ENCODE peak calls at places on chromosome 10, in four cellular contexts. One of them, this sample, is unnamed. For H3K4me1, the result is how much of the 10 kb centered on the place peaks cover.

GRCh38 chr10:101585841-101586240 is 2.2 kb downstream of the POLL start:
- DNase-seq in mesenchymal stem cell: no peak
- DNase-seq in tibial artery: no peak
- DNase-seq in ovary: no peak
- DNase-seq in this sample: no peak

GRCh38 chr10:123913688-123914268 is 22.2 kb upstream of the CPXM2 start:
- DNase-seq in tibial artery: peak
- DNase-seq in mesenchymal stem cell: no peak
- DNase-seq in ovary: no peak
- DNase-seq in this sample: no peak

GRCh38 chr10:26259341-26259740 is 42.8 kb downstream of the GAD2 start:
- DNase-seq in ovary: no peak
- DNase-seq in tibial artery: no peak
- DNase-seq in mesenchymal stem cell: no peak
- DNase-seq in this sample: no peak

GRCh38 chr10:67072654-67073053 is 146.8 kb downstream of the LRRTM3 start:
- DNase-seq in tibial artery: no peak
- DNase-seq in mesenchymal stem cell: no peak
- DNase-seq in ovary: no peak
- DNase-seq in this sample: no peak

GRCh38 chr10:58662314-58662713 is 149.6 kb downstream of the BICC1 start:
- DNase-seq in mesenchymal stem cell: peak
- DNase-seq in ovary: no peak
- DNase-seq in tibial artery: no peak
- DNase-seq in this sample: no peak

GRCh38 chr10:13231190-13231589 is 3.0 kb downstream of the UCMA start:
- DNase-seq in ovary: no peak
- DNase-seq in mesenchymal stem cell: no peak
- DNase-seq in tibial artery: no peak
- DNase-seq in this sample: no peak

GRCh38 chr10:96747734-96748550 is 27.6 kb upstream of the PIK3AP1 start:
- DNase-seq in tibial artery: no peak
- DNase-seq in mesenchymal stem cell: no peak
- DNase-seq in ovary: no peak
- DNase-seq in this sample: no peak

GRCh38 chr10:86340176-86340990 is 26.2 kb downstream of the GRID1 start:
- DNase-seq in tibial artery: peak
- DNase-seq in ovary: no peak
- DNase-seq in mesenchymal stem cell: no peak
- DNase-seq in this sample: peak

GRCh38 chr10:35961501-35961900 is 319.4 kb upstream of the FZD8 start:
- DNase-seq in mesenchymal stem cell: peak
- DNase-seq in tibial artery: no peak
- DNase-seq in ovary: no peak
- DNase-seq in this sample: no peak

GRCh38 chr10:57689898-57690297 is 577.8 kb downstream of the IPMK start:
- DNase-seq in mesenchymal stem cell: no peak
- DNase-seq in ovary: no peak
- DNase-seq in tibial artery: no peak
- DNase-seq in this sample: no peak

GRCh38 chr10:48568131-48568530 is 36.7 kb downstream of the ARHGAP22 start:
- DNase-seq in mesenchymal stem cell: no peak
- DNase-seq in ovary: no peak
- DNase-seq in tibial artery: no peak
- DNase-seq in this sample: no peak

GRCh38 chr10:117222552-117223412 is 18.1 kb upstream of the SLC18A2 start:
- DNase-seq in ovary: no peak
- DNase-seq in mesenchymal stem cell: no peak
- DNase-seq in tibial artery: no peak
- DNase-seq in this sample: no peak

GRCh38 chr10:124379609-124380193 is 39.0 kb downstream of the OAT start:
- DNase-seq in mesenchymal stem cell: no peak
- DNase-seq in ovary: no peak
- DNase-seq in tibial artery: peak
- DNase-seq in this sample: no peak

GRCh38 chr10:83881647-83882046 is 257.7 kb upstream of the GHITM start:
- DNase-seq in mesenchymal stem cell: no peak
- DNase-seq in ovary: no peak
- DNase-seq in tibial artery: no peak
- DNase-seq in this sample: no peak

GRCh38 chr10:68208424-68209042 is 23.4 kb downstream of the ATOH7 start:
- DNase-seq in ovary: peak
- DNase-seq in tibial artery: no peak
- DNase-seq in mesenchymal stem cell: peak
- DNase-seq in this sample: peak

GRCh38 chr10:21304198-21304597 is 221.3 kb downstream of the SKIDA1 start:
- DNase-seq in mesenchymal stem cell: no peak
- DNase-seq in tibial artery: no peak
- DNase-seq in ovary: no peak
- DNase-seq in this sample: no peak

GRCh38 chr10:116718058-116718457 is 24.3 kb downstream of the HSPA12A start:
- DNase-seq in mesenchymal stem cell: no peak
- DNase-seq in ovary: no peak
- DNase-seq in tibial artery: peak
- DNase-seq in this sample: no peak

GRCh38 chr10:25297466-25297865 is 122.7 kb downstream of the GPR158 start:
- DNase-seq in ovary: no peak
- DNase-seq in tibial artery: no peak
- DNase-seq in mesenchymal stem cell: no peak
- DNase-seq in this sample: no peak

GRCh38 chr10:74150151-74151056 is at the start of gene AP3M1:
- DNase-seq in ovary: peak
- DNase-seq in mesenchymal stem cell: no peak
- DNase-seq in tibial artery: peak
- DNase-seq in this sample: peak

GRCh38 chr10:96287392-96288105 is 16.2 kb upstream of the BLNK start:
- DNase-seq in tibial artery: no peak
- DNase-seq in ovary: no peak
- DNase-seq in mesenchymal stem cell: no peak
- DNase-seq in this sample: peak

GRCh38 chr10:131142446-131143380 is 168.8 kb downstream of the TCERG1L start:
- DNase-seq in tibial artery: no peak
- DNase-seq in ovary: no peak
- DNase-seq in mesenchymal stem cell: no peak
- DNase-seq in this sample: no peak

GRCh38 chr10:103374263-103374662 is 6.5 kb downstream of the TAF5 start:
- DNase-seq in ovary: no peak
- DNase-seq in mesenchymal stem cell: no peak
- DNase-seq in tibial artery: no peak
- DNase-seq in this sample: no peak

GRCh38 chr10:10798021-10798420 is 219.7 kb upstream of the CELF2 start:
- DNase-seq in tibial artery: no peak
- DNase-seq in mesenchymal stem cell: no peak
- DNase-seq in ovary: peak
- DNase-seq in this sample: no peak

GRCh38 chr10:26391701-26392695 is 46.1 kb upstream of the APBB1IP start:
- DNase-seq in ovary: no peak
- DNase-seq in mesenchymal stem cell: no peak
- DNase-seq in tibial artery: no peak
- DNase-seq in this sample: peak

GRCh38 chr10:124989526-124989925 is 47.6 kb downstream of the ZRANB1 start:
- DNase-seq in ovary: no peak
- DNase-seq in mesenchymal stem cell: no peak
- DNase-seq in tibial artery: no peak
- DNase-seq in this sample: no peak

GRCh38 chr10:110643670-110644597 is at the start of gene RBM20:
- DNase-seq in ovary: no peak
- DNase-seq in tibial artery: peak
- DNase-seq in mesenchymal stem cell: peak
- DNase-seq in this sample: peak
- H3K27ac ChIP-seq in ovary: no peak
- H3K27ac ChIP-seq in tibial artery: peak
- H3K27ac ChIP-seq in mesenchymal stem cell: no peak
- H3K27ac ChIP-seq in this sample: no peak

GRCh38 chr10:110490640-110491039 is 7.1 kb upstream of the DUSP5 start:
- DNase-seq in ovary: no peak
- DNase-seq in tibial artery: no peak
- DNase-seq in mesenchymal stem cell: no peak
- DNase-seq in this sample: no peak

GRCh38 chr10:110492069-110492782 is 5.5 kb upstream of the DUSP5 start:
- DNase-seq in tibial artery: no peak
- DNase-seq in ovary: no peak
- DNase-seq in mesenchymal stem cell: no peak
- DNase-seq in this sample: no peak

GRCh38 chr10:110488944-110489343 is 8.8 kb upstream of the DUSP5 start:
- DNase-seq in ovary: no peak
- DNase-seq in mesenchymal stem cell: no peak
- DNase-seq in tibial artery: no peak
- DNase-seq in this sample: no peak

GRCh38 chr10:110493832-110494426 is 3.8 kb upstream of the DUSP5 start:
- DNase-seq in mesenchymal stem cell: no peak
- DNase-seq in ovary: no peak
- DNase-seq in tibial artery: no peak
- DNase-seq in this sample: no peak

DNA sequence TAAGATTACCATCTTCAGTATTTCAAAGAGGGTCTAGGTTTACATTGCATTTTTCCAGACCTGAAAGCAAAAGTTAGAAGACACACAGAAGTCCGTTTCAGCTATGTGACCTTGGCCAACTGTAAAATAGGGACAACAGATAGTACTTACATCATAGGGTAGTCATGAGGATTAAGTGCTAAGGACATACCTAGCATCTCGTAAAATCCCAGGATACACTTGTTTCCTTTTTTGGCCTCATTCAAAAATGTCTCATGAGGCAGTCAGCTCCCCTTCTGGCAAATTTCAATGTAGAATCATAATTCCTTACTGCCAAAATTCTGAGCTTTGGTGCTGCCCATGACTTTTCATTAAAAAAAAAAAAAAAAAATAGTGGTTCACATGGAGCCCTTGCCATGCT is 6.4 kb upstream of the DUSP5 start:
- DNase-seq in mesenchymal stem cell: no peak
- DNase-seq in tibial artery: no peak
- DNase-seq in ovary: no peak
- DNase-seq in this sample: no peak
- H3K4me1 ChIP-seq in mesenchymal stem cell: under half
- H3K4me1 ChIP-seq in tibial artery: under half
- H3K4me1 ChIP-seq in ovary: under half
- H3K4me1 ChIP-seq in this sample: under half

GRCh38 chr10:19120381-19120908 is 71.8 kb downstream of the MALRD1 start:
- DNase-seq in ovary: no peak
- DNase-seq in tibial artery: no peak
- DNase-seq in mesenchymal stem cell: no peak
- DNase-seq in this sample: no peak
- H3K4me3 ChIP-seq in ovary: no peak
- H3K4me3 ChIP-seq in tibial artery: no peak
- H3K4me3 ChIP-seq in mesenchymal stem cell: no peak
- H3K4me3 ChIP-seq in this sample: no peak

DNA sequence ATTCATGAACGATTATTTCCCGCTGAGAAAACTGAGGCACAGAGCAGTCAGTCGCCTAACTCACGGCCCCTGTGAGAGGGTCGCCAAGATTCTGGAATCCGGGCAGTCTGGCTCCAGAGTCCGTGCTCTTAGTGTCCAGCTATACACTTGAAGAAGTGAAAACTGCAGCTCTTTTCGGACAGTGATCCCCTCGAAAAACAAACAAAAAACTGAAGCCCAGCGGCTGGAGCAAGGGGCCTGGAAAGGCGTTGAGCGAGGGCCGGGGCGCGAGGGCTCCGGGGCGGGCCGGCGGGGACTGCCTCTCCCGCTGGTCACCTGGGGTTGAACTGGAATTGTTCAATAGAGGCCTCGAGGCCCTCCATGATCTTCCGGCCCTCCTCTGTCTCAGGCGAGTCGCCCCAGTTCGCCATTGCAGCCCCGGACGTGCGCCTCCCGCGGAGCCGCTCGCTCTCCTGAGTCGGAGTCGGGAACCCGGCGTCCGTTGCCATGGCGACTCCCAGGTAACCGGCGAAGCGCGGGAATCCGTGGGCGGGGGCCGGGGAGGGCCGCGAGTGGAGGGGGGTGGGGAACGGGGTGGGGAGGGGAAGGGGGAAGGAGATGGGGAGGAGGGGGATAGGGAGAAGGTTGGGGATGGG is 889 bp downstream of the C10orf67 start:
- DNase-seq in tibial artery: no peak
- DNase-seq in mesenchymal stem cell: peak
- DNase-seq in ovary: peak
- DNase-seq in this sample: peak
- H3K27ac ChIP-seq in tibial artery: no peak
- H3K27ac ChIP-seq in mesenchymal stem cell: no peak
- H3K27ac ChIP-seq in ovary: peak
- H3K27ac ChIP-seq in this sample: no peak